ENCODE peak calls at places on chromosomes 5 and 9, in eight cellular contexts. J, W, G, Q, R, F, V and N are unnamed samples.

GRCh38 chr9:86794356-86795046 is 152.8 kb downstream of the GAS1 start:
- DNase-seq in J (no peak), V (no peak), Q (no peak), W (no peak), R (no peak), G (no peak), F (no peak), N (no peak)

GRCh38 chr5:169195601-169196000 is 105.3 kb downstream of the SLIT3 start:
- DNase-seq in V (no peak), J (no peak), R (no peak), G (no peak), W (no peak), Q (no peak), F (no peak), N (no peak)

GRCh38 chr5:178419196-178419595 is 171.0 kb downstream of the COL23A1 start:
- DNase-seq in G (no peak), R (peak), Q (no peak), J (no peak), F (no peak), W (no peak), V (no peak), N (no peak)

GRCh38 chr9:37902804-37903580 is 935 bp downstream of the SLC25A51 start:
- DNase-seq in G (no peak), Q (no peak), J (no peak), V (peak), W (no peak), F (peak), R (no peak), N (no peak)

GRCh38 chr5:137316346-137316736 is 182.8 kb downstream of the SPOCK1 start:
- DNase-seq in R (no peak), W (peak), V (no peak), F (peak), G (no peak), J (no peak), Q (no peak), N (no peak)

GRCh38 chr5:157159209-157159751 is 6.8 kb downstream of the GARIN3 start:
- DNase-seq in W (no peak), R (no peak), J (no peak), G (peak), F (peak), Q (no peak), V (no peak), N (peak)

GRCh38 chr5:133457956-133458355 is 154.4 kb downstream of the FSTL4 start:
- DNase-seq in W (no peak), Q (no peak), G (no peak), J (no peak), F (no peak), R (no peak), V (no peak), N (no peak)

GRCh38 chr5:66209350-66209749 is 65.2 kb downstream of the SREK1 start:
- DNase-seq in F (peak), V (peak), Q (peak), G (no peak), J (no peak), W (no peak), R (no peak), N (no peak)

GRCh38 chr9:99859395-99859980 is 37.8 kb downstream of the NR4A3 start:
- DNase-seq in G (no peak), F (peak), R (no peak), V (peak), W (no peak), J (no peak), Q (no peak), N (no peak)

GRCh38 chr9:133078486-133078885 is 16.7 kb downstream of the CEL start:
- DNase-seq in F (no peak), R (no peak), W (no peak), J (no peak), V (no peak), G (no peak), Q (no peak), N (no peak)

GRCh38 chr9:23850242-23851023 is 24.4 kb upstream of the ELAVL2 start:
- DNase-seq in V (peak), J (no peak), G (no peak), F (no peak), Q (no peak), W (no peak), R (no peak), N (no peak)

GRCh38 chr5:59218424-59219045 is 635.7 kb downstream of the RAB3C start:
- DNase-seq in Q (no peak), G (no peak), F (peak), V (no peak), R (no peak), J (no peak), W (no peak), N (no peak)

GRCh38 chr9:88319936-88320747 is 68.1 kb upstream of the SPIN1 start:
- DNase-seq in R (peak), Q (no peak), V (no peak), W (no peak), F (peak), G (no peak), J (no peak), N (no peak)

GRCh38 chr9:138046641-138047301 is 169.2 kb downstream of the CACNA1B start:
- DNase-seq in R (peak), Q (peak), V (no peak), G (no peak), J (peak), W (peak), F (no peak), N (no peak)

GRCh38 chr5:163503106-163504090 is 2.0 kb upstream of the MAT2B start:
- DNase-seq in V (peak), Q (peak), F (peak), W (peak), R (peak), G (peak), J (peak), N (no peak)

GRCh38 chr9:98780059-98780749 is 16.2 kb downstream of the ANKS6 start:
- DNase-seq in Q (no peak), V (no peak), J (no peak), G (no peak), R (no peak), W (no peak), F (no peak), N (no peak)

GRCh38 chr5:1262381-1262780 is 32.5 kb downstream of the TERT start:
- DNase-seq in Q (no peak), V (peak), G (no peak), W (no peak), R (no peak), F (no peak), J (no peak), N (no peak)

GRCh38 chr9:137349471-137350033 is 47.5 kb upstream of the NRARP start:
- DNase-seq in R (no peak), W (no peak), V (no peak), J (no peak), F (no peak), G (no peak), Q (peak), N (no peak)

GRCh38 chr9:38622961-38623360 is 2.6 kb upstream of the ANKRD18A start:
- DNase-seq in W (no peak), V (no peak), J (no peak), R (no peak), Q (no peak), G (no peak), F (no peak), N (no peak)

GRCh38 chr9:86202338-86202882 is 57.0 kb downstream of the C9orf153 start:
- DNase-seq in Q (no peak), R (no peak), V (peak), G (no peak), J (no peak), F (peak), W (no peak), N (no peak)

GRCh38 chr5:74361406-74362358 is 278.8 kb downstream of the ENC1 start:
- DNase-seq in W (no peak), Q (peak), R (no peak), J (peak), V (peak), F (peak), G (no peak), N (no peak)

GRCh38 chr5:80125022-80125961 is 90.1 kb downstream of the THBS4 start:
- DNase-seq in V (no peak), J (no peak), Q (no peak), R (no peak), W (no peak), G (no peak), F (no peak), N (no peak)

GRCh38 chr5:67672633-67673032 is 476.0 kb upstream of the CD180 start:
- DNase-seq in G (no peak), F (no peak), Q (no peak), W (no peak), J (no peak), V (peak), R (no peak), N (no peak)

GRCh38 chr9:135214054-135214640 is 126.7 kb downstream of the OLFM1 start:
- DNase-seq in G (no peak), Q (no peak), J (peak), R (peak), V (no peak), W (no peak), F (no peak), N (no peak)

GRCh38 chr5:110105692-110106091 is 416.0 kb downstream of the MAN2A1 start:
- DNase-seq in R (peak), Q (no peak), J (no peak), V (peak), G (no peak), W (peak), F (peak), N (no peak)

GRCh38 chr5:79845448-79846197 is 145.4 kb downstream of the MTX3 start:
- DNase-seq in V (peak), G (no peak), W (no peak), F (peak), Q (no peak), R (no peak), J (no peak), N (no peak)

GRCh38 chr9:20442461-20443319 is 179.6 kb downstream of the MLLT3 start:
- DNase-seq in F (no peak), W (no peak), R (no peak), Q (no peak), G (no peak), V (no peak), J (no peak), N (no peak)

GRCh38 chr9:108386859-108387384 is 468.9 kb downstream of the ACTL7B start:
- DNase-seq in Q (no peak), R (no peak), F (peak), W (no peak), V (peak), G (no peak), J (no peak), N (no peak)

GRCh38 chr5:88881566-88881965 is 1.4 kb downstream of the MEF2C start:
- DNase-seq in J (no peak), W (no peak), Q (no peak), V (no peak), G (no peak), R (no peak), F (peak), N (no peak)

GRCh38 chr9:131319486-131319885 is 30.0 kb downstream of the PLPP7 start:
- DNase-seq in R (peak), Q (no peak), G (no peak), F (no peak), W (peak), J (no peak), V (no peak), N (no peak)

GRCh38 chr5:174623438-174624019 is 100.9 kb upstream of the MSX2 start:
- DNase-seq in Q (no peak), W (no peak), F (peak), R (no peak), J (no peak), V (no peak), G (no peak), N (no peak)

GRCh38 chr9:95182854-95183563 is 134.5 kb downstream of the FANCC start:
- DNase-seq in R (no peak), F (no peak), J (no peak), Q (no peak), W (no peak), G (no peak), V (no peak), N (no peak)

DNA sequence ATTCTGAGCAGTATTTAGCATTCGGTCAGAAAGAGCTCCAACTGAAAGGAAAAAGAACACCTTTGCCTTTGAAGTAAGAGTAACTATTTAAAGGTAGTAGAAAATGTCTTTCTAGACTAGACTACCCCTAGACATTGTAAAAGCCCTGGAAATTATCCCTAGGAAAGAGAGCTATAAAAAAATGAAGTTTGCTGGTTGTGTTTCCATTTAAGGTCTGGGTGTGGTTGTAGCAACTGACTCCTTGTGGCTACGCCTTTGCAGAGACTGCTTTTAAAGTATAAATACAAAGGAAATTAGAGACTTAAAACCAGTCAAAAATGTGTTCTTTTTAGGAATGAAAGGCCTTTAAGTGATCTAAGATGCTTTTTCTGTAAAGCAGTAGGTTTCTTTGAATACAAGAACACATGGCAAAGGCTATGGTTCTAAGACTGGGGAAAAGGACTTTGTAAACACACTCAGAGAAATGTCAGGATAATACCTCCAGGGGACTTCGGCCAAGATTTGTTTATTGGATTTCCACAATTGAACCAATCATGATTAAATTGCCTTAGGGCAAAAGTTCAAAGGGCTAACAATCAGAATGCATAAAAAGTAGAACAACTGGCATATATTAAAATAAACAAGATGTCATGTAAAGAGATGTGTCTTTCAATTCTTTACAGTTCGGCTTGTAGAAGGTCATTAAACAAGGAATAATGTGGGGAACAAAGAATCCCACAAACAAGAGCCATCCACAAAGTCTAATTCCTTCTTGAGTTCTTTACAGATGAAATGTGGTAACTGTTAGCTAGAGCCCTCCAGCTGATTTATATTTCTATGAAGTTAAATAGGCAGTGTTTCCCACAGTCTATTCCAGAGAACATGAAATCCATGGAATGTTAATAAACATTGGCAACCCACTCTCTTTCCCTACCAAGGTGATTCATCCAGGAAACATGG is 565.6 kb downstream of the ZNF608 start:
- DNase-seq in R (no peak), F (no peak), J (no peak), V (no peak), G (no peak), Q (no peak), W (no peak), N (no peak)
- H3K27ac ChIP-seq in R (no peak), F (no peak), J (peak), V (no peak), G (no peak), Q (no peak), W (no peak), N (no peak)

GRCh38 chr9:128007566-128008138 is 26.9 kb upstream of the EEIG1 start:
- DNase-seq in Q (peak), W (peak), J (peak), R (no peak), F (peak), G (peak), V (peak), N (peak)
- H3K27ac ChIP-seq in Q (peak), W (no peak), J (peak), R (no peak), F (peak), G (peak), V (no peak), N (peak)

GRCh38 chr5:172891716-172892421 is 57.8 kb downstream of the ERGIC1 start:
- DNase-seq in W (peak), G (no peak), Q (peak), R (peak), F (no peak), V (no peak), J (no peak), N (no peak)
- H3K27ac ChIP-seq in W (peak), G (no peak), Q (peak), R (peak), F (no peak), V (no peak), J (peak), N (no peak)

GRCh38 chr5:76794871-76795270 is 24.0 kb upstream of the F2RL1 start:
- DNase-seq in G (no peak), R (no peak), J (no peak), V (peak), Q (no peak), F (peak), W (no peak), N (no peak)

GRCh38 chr5:76801803-76802195 is 17.0 kb upstream of the F2RL1 start:
- DNase-seq in F (no peak), Q (no peak), R (no peak), V (no peak), W (no peak), J (no peak), G (no peak), N (no peak)

GRCh38 chr5:76804266-76804665 is 14.6 kb upstream of the F2RL1 start:
- DNase-seq in V (no peak), W (no peak), F (peak), Q (no peak), G (no peak), R (no peak), J (no peak), N (no peak)

GRCh38 chr5:76801159-76801802 is 17.5 kb upstream of the F2RL1 start:
- DNase-seq in R (no peak), V (peak), J (no peak), G (no peak), Q (no peak), F (peak), W (peak), N (no peak)

DNA sequence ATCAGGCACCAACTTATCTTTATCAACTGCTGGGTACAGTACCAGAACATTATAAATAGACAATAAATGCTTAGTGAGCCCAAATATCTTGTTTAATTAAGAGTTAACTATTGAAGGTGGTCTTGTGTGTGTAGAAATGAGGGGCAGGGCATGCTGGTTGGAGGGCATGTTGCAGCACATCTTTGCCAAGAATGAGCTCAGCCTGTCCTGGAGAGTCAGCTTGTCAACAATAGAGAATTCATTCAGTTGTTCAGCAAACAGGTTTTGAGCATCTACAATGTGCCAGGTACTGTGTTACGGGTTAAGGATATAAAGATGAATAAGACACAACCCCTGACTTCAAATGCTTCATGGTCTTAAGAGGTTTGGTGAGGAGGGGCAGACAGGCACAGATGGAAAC is 19.2 kb upstream of the F2RL1 start:
- DNase-seq in Q (no peak), G (no peak), V (no peak), W (no peak), R (no peak), F (no peak), J (no peak), N (no peak)
- H3K27ac ChIP-seq in Q (no peak), G (no peak), V (no peak), W (no peak), R (no peak), F (peak), J (no peak), N (no peak)

GRCh38 chr5:113578091-113578490 is 64.6 kb downstream of the YTHDC2 start:
- DNase-seq in V (peak), F (peak), Q (no peak), J (no peak), W (no peak), R (no peak), G (no peak), N (no peak)

GRCh38 chr5:113581388-113581787 is 67.9 kb downstream of the YTHDC2 start:
- DNase-seq in Q (no peak), W (no peak), V (no peak), J (no peak), R (no peak), G (no peak), F (no peak), N (no peak)
- H3K27ac ChIP-seq in Q (no peak), W (no peak), V (no peak), J (no peak), R (no peak), G (no peak), F (no peak), N (no peak)

DNA sequence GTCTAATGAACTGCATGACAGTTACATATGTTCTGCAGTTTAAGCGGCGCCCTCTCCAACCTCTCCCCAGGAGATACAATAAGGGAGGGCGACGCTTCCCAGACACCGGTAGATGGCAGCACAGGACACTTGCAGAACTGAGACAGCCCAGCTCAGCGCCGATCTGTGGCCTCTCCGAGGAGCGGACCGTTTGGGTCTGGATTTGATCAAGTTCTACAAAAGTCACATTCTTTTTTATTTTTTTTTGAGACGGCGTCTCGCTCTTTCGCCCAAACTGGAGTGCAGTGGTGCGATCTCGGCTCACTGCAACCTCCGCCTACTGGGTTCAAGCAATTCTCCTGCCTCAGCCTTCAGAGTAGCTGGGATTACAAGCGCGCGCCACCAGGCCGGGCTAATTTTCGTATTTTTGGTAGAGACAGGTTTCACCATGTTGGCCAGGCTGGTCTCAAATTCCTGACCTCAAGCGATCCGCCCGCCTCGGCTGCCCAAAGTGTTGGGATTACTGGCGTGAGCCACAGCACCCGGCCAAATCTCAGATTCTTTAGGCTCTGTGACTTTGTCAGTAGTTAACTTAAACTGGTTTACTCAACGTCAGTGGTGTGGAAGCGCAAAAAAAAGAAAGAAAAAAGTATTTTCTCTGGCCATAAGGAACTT is 1.4 kb upstream of the ATOSB start:
- DNase-seq in G (peak), Q (peak), F (peak), V (peak), R (peak), W (peak), J (peak), N (peak)
- H3K27ac ChIP-seq in G (peak), Q (peak), F (peak), V (no peak), R (peak), W (peak), J (peak), N (peak)